ENCODE peak calls at places on chromosomes 7 and 10, in nine cellular contexts. Y is fibroblast of lung, S is cardiac muscle cell, P is AG10803, O is A549, J is mesendoderm, W is OCI-LY7, N is tibial nerve, R is PC-9. B is an unnamed sample.
A peak's percentile ranks its signal among the peaks of the same experiment; 100 is the strongest.

GRCh38 chr7:36186359-36186758 is 33.3 kb downstream of the EEPD1 start:
- DNase-seq in W (no peak), O (no peak), R (no peak), J (no peak), S (no peak), Y (no peak), P (no peak), N (no peak), B (no peak)

GRCh38 chr7:48042216-48042615 is 6.9 kb downstream of the C7orf57 start:
- DNase-seq in O (no peak), N (no peak), J (no peak), S (peak; percentile 68), R (no peak), Y (no peak), P (peak; percentile 61), W (no peak), B (no peak)

GRCh38 chr7:139054101-139054500 is 18.3 kb upstream of the ZC3HAV1L start:
- DNase-seq in O (no peak), N (no peak), S (no peak), R (no peak), W (no peak), Y (no peak), J (no peak), P (no peak), B (no peak)

GRCh38 chr7:78760620-78761355 is 692.7 kb downstream of the MAGI2 start:
- DNase-seq in P (no peak), N (no peak), J (no peak), R (no peak), O (no peak), S (no peak), W (no peak), Y (no peak), B (no peak)

GRCh38 chr7:94183289-94183749 is 179.2 kb upstream of the BET1 start:
- DNase-seq in J (peak; percentile 86), R (peak; percentile 95), W (no peak), O (peak; percentile 98), S (peak; percentile 99), N (no peak), Y (peak; percentile 99), P (peak; percentile 100), B (no peak)

GRCh38 chr7:157442456-157442855 is 105.7 kb downstream of the DNAJB6 start:
- DNase-seq in N (no peak), J (no peak), O (no peak), Y (no peak), P (no peak), R (no peak), W (no peak), S (no peak), B (no peak)

GRCh38 chr10:47050618-47051455 is 139.6 kb downstream of the PTPN20 start:
- DNase-seq in J (peak; percentile 79), S (peak; percentile 29), N (no peak), Y (no peak), R (no peak), O (no peak), W (no peak), P (no peak), B (no peak)

GRCh38 chr10:124214610-124215009 is 121.2 kb upstream of the CHST15 start:
- DNase-seq in P (no peak), W (no peak), O (no peak), S (no peak), N (no peak), R (no peak), Y (no peak), J (no peak), B (no peak)

GRCh38 chr10:132538031-132538789 is 623 bp downstream of the INPP5A start:
- DNase-seq in O (no peak), W (no peak), N (no peak), J (no peak), R (no peak), Y (no peak), S (no peak), P (no peak), B (no peak)

GRCh38 chr7:55502988-55503514 is 69.3 kb downstream of the VOPP1 start:
- DNase-seq in N (no peak), S (no peak), O (no peak), Y (no peak), J (no peak), P (no peak), R (no peak), W (peak; percentile 46), B (no peak)

GRCh38 chr7:92421676-92422435 is 25.4 kb upstream of the GATAD1 start:
- DNase-seq in J (peak; percentile 32), N (no peak), R (no peak), S (peak; percentile 13), Y (no peak), O (no peak), P (no peak), W (peak; percentile 12), B (no peak)

GRCh38 chr10:59625842-59626522 is 83.7 kb downstream of the SLC16A9 start:
- DNase-seq in W (peak; percentile 73), P (peak; percentile 80), R (peak; percentile 68), S (peak; percentile 87), O (peak; percentile 73), N (peak; percentile 40), Y (peak; percentile 80), J (peak; percentile 85), B (peak; percentile 71)

GRCh38 chr10:1150638-1150955 is 94.4 kb downstream of the WDR37 start:
- DNase-seq in Y (no peak), P (no peak), S (no peak), N (no peak), J (no peak), R (no peak), W (no peak), O (no peak), B (no peak)

GRCh38 chr10:79266543-79267312 is 80.5 kb upstream of the PPIF start:
- DNase-seq in Y (peak; percentile 89), S (peak; percentile 87), J (no peak), W (peak; percentile 45), N (peak; percentile 50), P (peak; percentile 94), O (no peak), R (no peak), B (no peak)

GRCh38 chr10:114258274-114258840 is 19.3 kb downstream of the VWA2 start:
- DNase-seq in W (no peak), Y (peak; percentile 31), P (no peak), N (no peak), J (peak; percentile 25), O (no peak), R (no peak), S (no peak), B (peak; percentile 88)

GRCh38 chr10:100186813-100187212 is 984 bp upstream of the ERLIN1 start:
- DNase-seq in P (no peak), R (no peak), Y (no peak), S (no peak), W (peak; percentile 51), N (no peak), O (peak; percentile 18), J (peak; percentile 6), B (peak; percentile 8)

GRCh38 chr7:522071-522937 is 2.7 kb upstream of the PDGFA start:
- DNase-seq in J (peak; percentile 51), W (no peak), S (peak; percentile 60), Y (peak; percentile 29), O (no peak), N (peak; percentile 33), R (peak; percentile 50), P (peak; percentile 31), B (no peak)

GRCh38 chr10:110918633-110919348 is at the start of gene BBIP1:
- DNase-seq in Y (peak; percentile 100), P (peak; percentile 100), O (peak; percentile 99), N (peak; percentile 98), R (peak; percentile 98), W (peak; percentile 96), J (peak; percentile 100), S (peak; percentile 100), B (peak; percentile 100)

GRCh38 chr7:72710983-72711382 is 117.0 kb downstream of the TYW1B start:
- DNase-seq in W (no peak), O (no peak), P (no peak), J (peak; percentile 23), R (no peak), S (peak; percentile 2), Y (no peak), N (no peak), B (no peak)

GRCh38 chr7:72709909-72710308 is 118.1 kb downstream of the TYW1B start:
- DNase-seq in W (no peak), N (no peak), Y (no peak), S (no peak), O (no peak), P (no peak), J (no peak), R (no peak), B (no peak)

GRCh38 chr7:72706521-72706920 is 121.5 kb downstream of the TYW1B start:
- DNase-seq in N (no peak), Y (no peak), S (no peak), R (no peak), P (no peak), O (no peak), W (no peak), J (no peak), B (no peak)
- H3K4me3 ChIP-seq in N (no peak overlapping the region), Y (no peak overlapping the region), S (no peak overlapping the region), R (no peak overlapping the region), P (no peak overlapping the region), O (no peak overlapping the region), W (no peak overlapping the region), J (no peak overlapping the region), B (no peak overlapping the region)

DNA sequence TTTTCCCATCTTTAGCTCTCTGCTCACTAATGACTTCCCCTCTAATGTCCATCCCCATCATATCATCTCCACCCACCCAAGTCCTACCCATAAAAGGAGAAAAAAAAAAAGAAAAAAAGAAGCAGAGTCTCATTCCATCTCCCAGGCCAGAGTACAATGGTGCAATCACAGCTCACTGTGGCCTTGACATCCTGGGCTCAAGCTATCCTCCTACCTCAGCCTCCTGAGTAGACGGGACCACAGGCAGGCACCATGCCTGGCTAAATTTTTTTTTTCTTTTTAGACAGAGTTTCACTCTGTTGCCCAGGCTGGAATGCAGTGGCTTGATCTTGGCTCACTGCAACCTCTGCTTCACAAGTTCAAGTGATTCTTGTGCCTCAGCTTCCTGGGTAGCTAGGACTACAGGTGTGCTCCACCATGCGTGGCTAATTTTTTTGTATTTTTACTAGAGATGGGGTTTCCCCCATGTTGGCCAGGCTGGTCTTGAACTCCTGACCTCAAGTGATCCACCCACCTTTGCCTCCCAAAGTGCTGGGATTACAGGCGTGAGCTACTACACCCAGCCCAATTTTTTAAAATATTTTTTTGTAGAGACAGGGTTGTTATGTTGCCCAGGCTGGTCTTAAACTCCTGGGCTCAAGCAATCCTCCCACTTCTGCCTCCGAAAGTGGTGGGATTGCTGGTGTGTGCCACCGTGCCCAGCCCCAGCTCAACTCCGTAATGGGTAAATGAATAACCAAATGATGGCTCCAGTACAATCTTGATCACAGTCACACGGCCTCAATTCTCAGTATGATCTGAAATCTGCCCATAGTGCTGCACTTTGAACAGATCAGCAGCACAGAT is 24.6 kb upstream of the SGMS1 start:
- DNase-seq in W (peak; percentile 90), O (no peak), S (no peak), R (no peak), J (no peak), P (no peak), Y (no peak), N (no peak), B (no peak)
- H3K4me3 ChIP-seq in W (peak overlapping the region; percentile 63), O (no peak overlapping the region), S (no peak overlapping the region), R (no peak overlapping the region), J (no peak overlapping the region), P (no peak overlapping the region), Y (no peak overlapping the region), N (no peak overlapping the region), B (no peak overlapping the region)

GRCh38 chr10:96359616-96360015 is 814 bp upstream of the OPALIN start:
- DNase-seq in O (no peak), P (no peak), Y (no peak), J (no peak), W (no peak), N (no peak), S (no peak), R (no peak), B (no peak)
- H3K4me3 ChIP-seq in O (no peak overlapping the region), P (no peak overlapping the region), Y (no peak overlapping the region), J (no peak overlapping the region), W (no peak overlapping the region), N (no peak overlapping the region), S (no peak overlapping the region), R (no peak overlapping the region), B (no peak overlapping the region)

GRCh38 chr7:74371381-74372059 is 82.2 kb upstream of the GTF2IRD1 start:
- DNase-seq in W (peak; percentile 84), S (peak; percentile 20), N (no peak), J (peak; percentile 90), O (no peak), Y (peak; percentile 24), R (peak; percentile 49), P (no peak), B (no peak)
- H3K4me3 ChIP-seq in W (peak overlapping the region; percentile 35), S (no peak overlapping the region), N (no peak overlapping the region), J (no peak overlapping the region), O (no peak overlapping the region), Y (no peak overlapping the region), R (no peak overlapping the region), P (no peak overlapping the region), B (no peak overlapping the region)

B was measured in Jurkat, Clone E6-1.